ENCODE peak calls at places on chromosomes 11 and 22, in seven cellular contexts. T is HTR-8/SVneo; E is posterior cingulate gyrus; Z is chondrocyte; G is activated CD8-positive, alpha-beta T cell treated with anti-CD3 and anti-CD28 coated beads for 36 hours; R is iPS DF 6.9; N is fibroblast of pulmonary artery. C is an unnamed sample.

GRCh38 chr22:23405366-23405851 is 174.7 kb downstream of the IGLL1 start:
- DNase-seq in T (no peak), E (no peak), Z (peak), G (no peak), R (no peak), N (no peak), C (no peak)

GRCh38 chr22:37781434-37782059 is 26.2 kb upstream of the GCAT start:
- DNase-seq in T (no peak), E (no peak), Z (no peak), G (no peak), R (no peak), N (no peak), C (no peak)

GRCh38 chr11:64081663-64082442 is 46.1 kb downstream of the FLRT1 start:
- DNase-seq in T (no peak), E (no peak), Z (no peak), G (no peak), R (no peak), N (no peak), C (no peak)

GRCh38 chr11:57152134-57152533 is 29.6 kb upstream of the LRRC55 start:
- DNase-seq in T (no peak), E (no peak), Z (no peak), G (no peak), R (no peak), N (no peak), C (no peak)

GRCh38 chr11:112844530-112844929 is 116.7 kb upstream of the NCAM1 start:
- DNase-seq in T (no peak), E (peak), Z (no peak), G (no peak), R (no peak), N (no peak), C (no peak)

GRCh38 chr11:29317669-29318068 is 699.2 kb downstream of the KCNA4 start:
- DNase-seq in T (no peak), E (no peak), Z (no peak), G (no peak), R (no peak), N (no peak), C (no peak)

GRCh38 chr11:68780829-68781228 is 29.5 kb upstream of the TESMIN start:
- DNase-seq in T (no peak), E (no peak), Z (no peak), G (peak), R (peak), N (peak), C (no peak)

GRCh38 chr11:47384498-47384897 is 6.2 kb upstream of the SPI1 start:
- DNase-seq in T (no peak), E (no peak), Z (no peak), G (no peak), R (no peak), N (no peak), C (no peak)

GRCh38 chr22:26045051-26045450 is 124.2 kb upstream of the SEZ6L start:
- DNase-seq in T (no peak), E (no peak), Z (no peak), G (no peak), R (no peak), N (no peak), C (no peak)

GRCh38 chr11:113193894-113194293 is 120.5 kb upstream of the TTC12 start:
- DNase-seq in T (no peak), E (no peak), Z (no peak), G (no peak), R (no peak), N (peak), C (no peak)

GRCh38 chr11:68674461-68674860 is 9.9 kb upstream of the GAL start:
- DNase-seq in T (no peak), E (no peak), Z (peak), G (no peak), R (no peak), N (no peak), C (no peak)

C was measured in 8988T.